ENCODE peak calls at places on chromosomes 11 and 22, in nine cellular contexts. E, T, K, C, G, D, L, Y and F are unnamed samples.

GRCh38 chr11:134357545-134357839 is 25.7 kb downstream of the GLB1L2 start:
- DNase-seq in L (no peak), K (no peak), E (no peak), T (no peak), Y (peak), D (no peak), C (no peak), G (no peak), F (no peak)

GRCh38 chr11:93740031-93740801 is 1.1 kb downstream of the TAF1D start:
- DNase-seq in E (peak), L (peak), T (no peak), C (no peak), K (peak), D (peak), G (no peak), Y (no peak), F (no peak)

GRCh38 chr22:26585104-26585790 is 4.7 kb downstream of the TPST2 start:
- DNase-seq in K (no peak), G (peak), E (peak), Y (peak), C (no peak), D (peak), L (no peak), T (no peak), F (peak)

GRCh38 chr22:36775589-36775965 is 342 bp downstream of the IFT27 start:
- DNase-seq in G (peak), Y (peak), C (peak), T (no peak), E (peak), K (peak), D (no peak), L (peak), F (no peak)

GRCh38 chr11:76704171-76704948 is 33.8 kb upstream of the LRRC32 start:
- DNase-seq in E (no peak), D (no peak), Y (no peak), K (no peak), G (no peak), T (no peak), C (no peak), L (no peak), F (no peak)

GRCh38 chr22:44996120-44996519 is 13.7 kb downstream of the PHF21B start:
- DNase-seq in G (no peak), T (no peak), L (no peak), E (no peak), D (no peak), K (no peak), Y (no peak), C (no peak), F (no peak)

GRCh38 chr11:61049854-61050253 is 52.4 kb upstream of the CD5 start:
- DNase-seq in T (no peak), Y (no peak), D (no peak), C (no peak), L (no peak), G (no peak), K (no peak), E (no peak), F (no peak)

GRCh38 chr11:28289444-28289843 is 181.3 kb downstream of the METTL15 start:
- DNase-seq in L (no peak), K (no peak), Y (no peak), T (no peak), C (no peak), D (no peak), E (no peak), G (no peak), F (no peak)

GRCh38 chr11:61616443-61616842 is 35.6 kb upstream of the SYT7 start:
- DNase-seq in L (no peak), C (no peak), D (peak), G (no peak), Y (no peak), E (no peak), K (no peak), T (no peak), F (no peak)

GRCh38 chr22:30309981-30310672 is 16.6 kb downstream of the TBC1D10A start:
- DNase-seq in Y (peak), G (peak), E (peak), C (peak), T (no peak), K (no peak), L (no peak), D (peak), F (peak)

GRCh38 chr11:134040386-134041297 is 28.2 kb upstream of the JAM3 start:
- DNase-seq in E (no peak), D (peak), T (no peak), L (no peak), K (no peak), Y (peak), G (no peak), C (no peak), F (no peak)

GRCh38 chr11:65207918-65208784 is 26.4 kb downstream of the CAPN1 start:
- DNase-seq in E (no peak), T (peak), Y (no peak), K (no peak), C (no peak), L (no peak), D (no peak), G (no peak), F (no peak)

GRCh38 chr11:61630104-61630503 is 49.2 kb upstream of the SYT7 start:
- DNase-seq in Y (no peak), G (no peak), T (no peak), E (no peak), D (no peak), K (no peak), L (no peak), C (no peak), F (no peak)

GRCh38 chr11:5367461-5368074 is 16.0 kb upstream of the OR51M1 start:
- DNase-seq in L (no peak), G (no peak), K (no peak), T (no peak), C (no peak), Y (no peak), E (no peak), D (no peak), F (no peak)

GRCh38 chr11:636511-637332 is at the start of gene DRD4:
- DNase-seq in E (no peak), D (no peak), G (no peak), L (no peak), Y (no peak), C (no peak), K (peak), T (no peak), F (no peak)

GRCh38 chr11:12813371-12814225 is 139.4 kb downstream of the TEAD1 start:
- DNase-seq in T (no peak), K (no peak), E (no peak), G (no peak), D (peak), C (no peak), Y (peak), L (no peak), F (no peak)

GRCh38 chr22:23784215-23784732 is 2.5 kb upstream of the SMARCB1 start:
- DNase-seq in L (no peak), G (no peak), K (no peak), T (no peak), E (peak), C (no peak), D (no peak), Y (no peak), F (no peak)

GRCh38 chr11:80163011-80163410 is 722.2 kb upstream of the TENM4 start:
- DNase-seq in K (no peak), T (no peak), C (no peak), L (no peak), G (no peak), E (no peak), D (peak), Y (no peak), F (no peak)

GRCh38 chr11:59755701-59756495 is 722 bp downstream of the STX3 start:
- DNase-seq in Y (peak), L (peak), E (peak), K (peak), G (peak), T (peak), D (peak), C (no peak), F (peak)

GRCh38 chr11:44744160-44744559 is 17.4 kb downstream of the TSPAN18 start:
- DNase-seq in C (no peak), T (no peak), Y (peak), L (no peak), D (no peak), K (no peak), G (no peak), E (no peak), F (peak)

GRCh38 chr11:44700009-44700408 is 26.8 kb upstream of the TSPAN18 start:
- DNase-seq in K (no peak), T (no peak), Y (no peak), D (no peak), E (no peak), L (no peak), C (no peak), G (no peak), F (no peak)

GRCh38 chr11:123065634-123066033 is 3.7 kb upstream of the HSPA8 start:
- DNase-seq in T (no peak), C (no peak), L (no peak), D (peak), Y (no peak), E (no peak), G (no peak), K (no peak), F (peak)

GRCh38 chr11:115869780-115870431 is 365.7 kb upstream of the CADM1 start:
- DNase-seq in Y (no peak), T (no peak), K (peak), G (no peak), D (peak), C (peak), L (peak), E (peak), F (no peak)

GRCh38 chr11:125079151-125079877 is 16.2 kb downstream of the SLC37A2 start:
- DNase-seq in L (no peak), Y (no peak), E (no peak), D (no peak), K (no peak), G (no peak), T (no peak), C (peak), F (no peak)

GRCh38 chr22:23562186-23562585 is 17.9 kb downstream of the IGLL1 start:
- DNase-seq in D (no peak), Y (no peak), T (no peak), L (no peak), E (no peak), G (no peak), K (no peak), C (no peak), F (no peak)

GRCh38 chr11:116427903-116428637 is 344.7 kb downstream of the BUD13 start:
- DNase-seq in T (no peak), E (no peak), K (no peak), Y (no peak), L (no peak), G (no peak), C (no peak), D (no peak), F (no peak)

GRCh38 chr22:32854351-32854804 is 52.9 kb downstream of the TIMP3 start:
- DNase-seq in L (no peak), C (no peak), E (no peak), Y (no peak), K (no peak), T (no peak), G (no peak), D (no peak), F (no peak)

GRCh38 chr11:134361241-134361640 is 29.5 kb downstream of the GLB1L2 start:
- DNase-seq in C (no peak), T (no peak), Y (peak), G (no peak), K (peak), E (peak), L (no peak), D (no peak), F (no peak)

GRCh38 chr22:50305658-50306566 is 1.5 kb downstream of the PLXNB2 start:
- DNase-seq in L (peak), G (peak), E (peak), Y (peak), D (peak), T (no peak), C (peak), K (peak), F (peak)

GRCh38 chr11:66593650-66594049 is 665 bp downstream of the CCS start:
- DNase-seq in K (no peak), G (no peak), E (no peak), T (no peak), D (no peak), Y (no peak), L (no peak), C (no peak), F (no peak)

GRCh38 chr11:14446701-14447169 is 52.9 kb downstream of the COPB1 start:
- DNase-seq in D (peak), G (no peak), Y (no peak), L (no peak), T (no peak), C (no peak), E (no peak), K (no peak), F (no peak)

GRCh38 chr11:21771097-21771496 is 421.8 kb upstream of the ANO5 start:
- DNase-seq in E (no peak), K (no peak), D (peak), C (no peak), G (no peak), T (no peak), L (no peak), Y (no peak), F (no peak)

GRCh38 chr22:19893363-19893762 is 38.7 kb upstream of the GNB1L start:
- DNase-seq in E (no peak), D (no peak), T (no peak), K (peak), Y (no peak), L (no peak), G (no peak), C (no peak), F (no peak)

GRCh38 chr22:30843245-30843644 is 125.3 kb downstream of the MORC2 start:
- DNase-seq in D (no peak), K (no peak), E (no peak), Y (no peak), T (peak), G (no peak), C (no peak), L (no peak), F (no peak)

DNA sequence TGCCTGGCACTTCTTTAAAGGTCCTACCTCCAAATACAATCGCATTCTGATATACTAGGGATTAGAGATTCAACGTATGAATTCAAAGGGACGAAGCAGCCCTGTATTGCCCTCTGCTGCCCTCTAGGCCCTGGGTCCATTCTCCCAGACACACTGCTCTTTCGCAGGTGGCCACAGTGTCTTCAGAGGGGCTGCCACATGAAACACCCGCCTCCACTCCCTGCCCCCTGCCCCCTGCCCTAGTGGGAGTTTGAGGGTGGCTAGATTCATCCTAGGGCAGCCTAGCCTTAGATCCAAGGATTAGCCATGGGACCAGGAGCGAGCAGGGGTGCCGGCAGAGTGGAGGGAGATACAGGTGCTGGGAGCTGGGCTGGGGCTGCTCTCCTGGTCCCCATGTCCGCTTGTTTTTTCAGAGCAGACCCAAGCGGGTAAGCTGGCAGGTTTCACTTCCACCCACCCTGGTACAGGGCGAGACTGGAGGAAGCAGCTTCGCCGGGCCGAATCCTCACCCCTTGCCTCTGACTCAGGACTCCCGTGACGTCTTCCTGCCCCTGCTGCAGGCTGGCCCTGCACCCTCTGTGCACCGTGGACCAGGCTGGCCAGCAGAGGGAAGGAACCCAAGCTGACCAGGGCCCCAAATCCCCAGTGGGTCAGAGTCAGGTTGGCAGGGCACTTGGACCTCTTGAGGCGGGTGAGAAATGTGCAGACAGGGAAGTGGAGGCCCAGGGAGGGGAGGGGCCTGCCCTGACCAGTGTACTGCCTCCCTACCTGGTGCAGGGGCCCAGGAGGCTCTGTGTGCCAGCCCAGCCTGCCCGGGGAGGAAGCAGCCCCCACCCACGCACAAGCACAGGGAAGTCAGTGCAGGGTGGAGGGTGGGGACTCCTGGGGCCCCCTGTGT is 28.4 kb upstream of the HMOX1 start:
- DNase-seq in T (no peak), G (peak), D (peak), C (peak), E (peak), L (peak), K (peak), Y (peak), F (no peak)
- TF ChIP-seq CTCF in T (peak), G (no peak), D (no peak), C (peak), E (peak), L (no peak), K (no peak), Y (no peak), F (peak)

DNA sequence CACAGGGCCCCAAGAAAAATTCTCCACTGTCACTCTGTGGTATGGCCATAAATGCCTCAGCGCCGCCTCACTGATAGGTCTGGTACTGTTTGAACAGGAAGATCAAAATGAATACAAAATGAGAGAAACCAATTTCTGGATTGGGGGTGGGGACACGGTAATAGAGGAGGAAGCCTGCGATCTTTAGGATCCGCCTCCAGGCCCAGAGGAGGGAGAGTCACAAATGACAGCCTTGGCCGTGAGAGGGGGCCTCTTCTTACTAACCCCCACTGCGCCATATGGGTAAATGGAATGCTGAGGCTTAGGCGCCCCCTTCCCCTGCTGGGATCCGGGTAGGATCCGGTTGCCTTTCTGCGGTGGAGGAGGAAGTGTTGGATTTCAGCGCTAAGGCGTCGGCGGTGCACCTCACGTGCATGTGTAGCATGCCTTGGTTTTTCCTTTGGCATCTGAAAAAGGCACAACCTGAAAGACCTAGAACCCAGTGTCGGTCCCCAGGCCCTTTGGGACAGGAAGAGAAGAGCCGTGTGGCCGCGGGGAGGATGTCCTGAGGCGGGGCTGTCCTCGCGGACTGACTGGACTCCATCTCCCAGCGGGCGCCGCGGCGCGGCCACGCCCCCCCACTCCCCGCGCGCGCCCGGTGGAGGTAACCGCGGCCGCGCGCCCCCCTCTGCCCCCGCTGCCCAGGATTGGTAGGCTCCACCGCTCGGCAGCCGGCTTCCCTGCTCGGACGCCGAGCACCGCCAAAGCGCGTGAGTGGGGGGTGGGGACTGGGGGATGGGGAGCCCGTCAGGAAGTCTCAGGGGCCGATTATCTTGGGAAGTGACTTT is 718 bp upstream of the MADD start:
- DNase-seq in D (peak), G (peak), L (peak), Y (peak), T (peak), K (peak), C (peak), E (peak), F (no peak)
- TF ChIP-seq CTCF in D (no peak), G (no peak), L (no peak), Y (peak), T (peak), K (peak), C (no peak), E (peak), F (peak)

GRCh38 chr11:127492025-127492424 is 491.5 kb upstream of the KIRREL3 start:
- DNase-seq in Y (no peak), C (no peak), G (no peak), E (no peak), L (no peak), D (no peak), K (no peak), T (no peak), F (no peak)

GRCh38 chr11:127491589-127491988 is 491.0 kb upstream of the KIRREL3 start:
- DNase-seq in L (no peak), D (no peak), T (no peak), C (no peak), Y (no peak), K (no peak), G (no peak), E (no peak), F (no peak)

GRCh38 chr11:127496165-127496564 is 495.6 kb upstream of the KIRREL3 start:
- DNase-seq in Y (no peak), T (no peak), E (no peak), D (no peak), G (no peak), L (no peak), C (no peak), K (no peak), F (no peak)

GRCh38 chr11:127490896-127491295 is 490.3 kb upstream of the KIRREL3 start:
- DNase-seq in Y (no peak), T (no peak), K (no peak), L (no peak), E (no peak), G (no peak), D (no peak), C (no peak), F (no peak)

GRCh38 chr11:127493330-127493729 is 492.8 kb upstream of the KIRREL3 start:
- DNase-seq in G (no peak), L (no peak), Y (no peak), D (peak), K (no peak), C (no peak), T (no peak), E (peak), F (no peak)
- TF ChIP-seq CTCF in G (no peak), L (no peak), Y (no peak), D (no peak), K (no peak), C (peak), T (peak), E (no peak), F (peak)

GRCh38 chr11:32713496-32713895 is 81.0 kb downstream of the CCDC73 start:
- DNase-seq in G (no peak), E (peak), C (no peak), T (no peak), Y (no peak), D (no peak), L (no peak), K (no peak), F (no peak)
- TF ChIP-seq CTCF in G (no peak), E (peak), C (peak), T (peak), Y (no peak), D (peak), L (peak), K (no peak), F (peak)

DNA sequence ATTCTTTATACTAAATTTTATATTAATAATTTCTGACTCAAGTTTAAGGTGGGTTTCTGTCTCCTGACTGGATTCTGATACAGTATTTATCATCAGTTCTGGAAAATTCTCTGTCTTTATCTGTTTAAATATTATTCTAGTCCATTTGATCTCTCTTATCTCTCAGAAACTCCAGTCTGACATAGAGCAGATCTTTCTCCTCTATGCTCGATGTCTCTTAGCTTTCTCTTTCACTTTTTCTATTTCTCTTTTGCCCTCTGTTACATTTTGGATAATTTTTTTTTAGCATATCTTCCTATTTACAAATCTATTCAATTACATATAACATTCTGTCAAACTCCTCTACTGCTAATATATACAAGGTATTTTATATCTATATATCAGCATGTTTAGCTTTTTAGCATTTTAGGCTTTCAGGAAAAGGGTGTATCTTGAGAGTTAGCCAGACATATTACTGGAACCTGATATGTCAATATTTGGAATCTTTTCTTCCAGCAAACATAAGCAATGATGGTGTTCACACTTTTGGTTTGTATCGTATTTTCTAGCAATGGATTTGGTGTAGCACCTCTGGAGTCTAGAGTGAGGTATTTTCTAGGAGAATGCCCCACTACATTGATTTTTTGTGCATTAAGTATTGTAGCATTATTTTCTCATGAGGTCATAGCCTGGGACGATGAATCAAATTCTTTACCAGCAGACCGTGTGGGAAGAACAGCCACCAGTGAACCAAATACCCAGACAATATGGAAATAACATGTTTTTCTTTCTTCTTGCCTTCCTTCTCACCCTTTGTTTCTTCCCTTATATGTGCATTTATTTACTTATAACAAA is 4.1 kb upstream of the NNMT start:
- DNase-seq in C (no peak), L (no peak), T (no peak), G (no peak), Y (no peak), E (no peak), K (no peak), D (peak), F (peak)
- TF ChIP-seq CTCF in C (no peak), L (no peak), T (no peak), G (no peak), Y (no peak), E (no peak), K (no peak), D (no peak), F (no peak)

GRCh38 chr11:17351171-17351509 is 460 bp upstream of the NCR3LG1 start:
- DNase-seq in L (no peak), G (no peak), C (no peak), D (no peak), T (no peak), K (no peak), E (peak), Y (no peak), F (no peak)
- TF ChIP-seq CTCF in L (no peak), G (no peak), C (no peak), D (no peak), T (peak), K (no peak), E (no peak), Y (peak), F (peak)